ENCODE peak calls at places on chromosome 1, in four cellular contexts. One of them, this sample, is unnamed. For H3K27me3, the result is how much of the 10 kb centered on the place peaks cover.

GRCh38 chr1:38641661-38642060 is 217.9 kb downstream of the RRAGC start:
- DNase-seq in cardiac muscle cell: no peak
- DNase-seq in right lobe of liver: no peak
- DNase-seq in PC-3: no peak
- DNase-seq in this sample: no peak

GRCh38 chr1:54117815-54118563 is 34.8 kb downstream of the CDCP2 start:
- DNase-seq in cardiac muscle cell: no peak
- DNase-seq in right lobe of liver: no peak
- DNase-seq in PC-3: peak
- DNase-seq in this sample: no peak

GRCh38 chr1:109723351-109723750 is 11.3 kb downstream of the GSTM5 start:
- DNase-seq in cardiac muscle cell: peak
- DNase-seq in right lobe of liver: no peak
- DNase-seq in PC-3: no peak
- DNase-seq in this sample: no peak

GRCh38 chr1:56446531-56447098 is 132.7 kb downstream of the PLPP3 start:
- DNase-seq in right lobe of liver: peak
- DNase-seq in PC-3: peak
- DNase-seq in cardiac muscle cell: peak
- DNase-seq in this sample: no peak

GRCh38 chr1:235102993-235103411 is 25.6 kb downstream of the TOMM20 start:
- DNase-seq in right lobe of liver: no peak
- DNase-seq in cardiac muscle cell: no peak
- DNase-seq in PC-3: no peak
- DNase-seq in this sample: peak

GRCh38 chr1:40067023-40067422 is 26.5 kb downstream of the CAP1 start:
- DNase-seq in right lobe of liver: no peak
- DNase-seq in PC-3: peak
- DNase-seq in cardiac muscle cell: peak
- DNase-seq in this sample: no peak

GRCh38 chr1:109923131-109923945 is 12.7 kb downstream of the CSF1 start:
- DNase-seq in right lobe of liver: no peak
- DNase-seq in cardiac muscle cell: no peak
- DNase-seq in PC-3: no peak
- DNase-seq in this sample: no peak

GRCh38 chr1:7007902-7008301 is 222.6 kb downstream of the CAMTA1 start:
- DNase-seq in right lobe of liver: no peak
- DNase-seq in cardiac muscle cell: no peak
- DNase-seq in PC-3: no peak
- DNase-seq in this sample: no peak

GRCh38 chr1:217525773-217526490 is 105.0 kb downstream of the GPATCH2 start:
- DNase-seq in cardiac muscle cell: peak
- DNase-seq in PC-3: peak
- DNase-seq in right lobe of liver: no peak
- DNase-seq in this sample: no peak

GRCh38 chr1:41884256-41885240 is 34.2 kb downstream of the HIVEP3 start:
- DNase-seq in right lobe of liver: no peak
- DNase-seq in cardiac muscle cell: no peak
- DNase-seq in PC-3: no peak
- DNase-seq in this sample: no peak

GRCh38 chr1:214224605-214225354 is 56.2 kb upstream of the SMYD2 start:
- DNase-seq in PC-3: no peak
- DNase-seq in right lobe of liver: no peak
- DNase-seq in cardiac muscle cell: peak
- DNase-seq in this sample: no peak

GRCh38 chr1:171243878-171244277 is 4.4 kb upstream of the FMO1 start:
- DNase-seq in cardiac muscle cell: no peak
- DNase-seq in right lobe of liver: no peak
- DNase-seq in PC-3: no peak
- DNase-seq in this sample: no peak

GRCh38 chr1:235806128-235806527 is 60.6 kb downstream of the LYST start:
- DNase-seq in cardiac muscle cell: no peak
- DNase-seq in PC-3: no peak
- DNase-seq in right lobe of liver: no peak
- DNase-seq in this sample: no peak

GRCh38 chr1:173536254-173536653 is 59.1 kb downstream of the PRDX6 start:
- DNase-seq in PC-3: no peak
- DNase-seq in cardiac muscle cell: no peak
- DNase-seq in right lobe of liver: no peak
- DNase-seq in this sample: no peak

GRCh38 chr1:217647791-217648190 is 16.6 kb downstream of the SPATA17 start:
- DNase-seq in cardiac muscle cell: peak
- DNase-seq in right lobe of liver: no peak
- DNase-seq in PC-3: peak
- DNase-seq in this sample: no peak

GRCh38 chr1:178501705-178502329 is 5.1 kb upstream of the CLEC20A start:
- DNase-seq in right lobe of liver: peak
- DNase-seq in PC-3: peak
- DNase-seq in cardiac muscle cell: peak
- DNase-seq in this sample: no peak

GRCh38 chr1:185045793-185046441 is 559 bp downstream of the RNF2 start:
- DNase-seq in cardiac muscle cell: peak
- DNase-seq in PC-3: no peak
- DNase-seq in right lobe of liver: no peak
- DNase-seq in this sample: peak

GRCh38 chr1:53160924-53161378 is 18.5 kb upstream of the SLC1A7 start:
- DNase-seq in PC-3: no peak
- DNase-seq in cardiac muscle cell: no peak
- DNase-seq in right lobe of liver: peak
- DNase-seq in this sample: no peak

GRCh38 chr1:76012341-76013208 is 62.0 kb upstream of the ST6GALNAC3 start:
- DNase-seq in right lobe of liver: no peak
- DNase-seq in cardiac muscle cell: no peak
- DNase-seq in PC-3: no peak
- DNase-seq in this sample: no peak

GRCh38 chr1:167650266-167651160 is 20.5 kb downstream of the RCSD1 start:
- DNase-seq in cardiac muscle cell: no peak
- DNase-seq in right lobe of liver: no peak
- DNase-seq in PC-3: no peak
- DNase-seq in this sample: no peak

GRCh38 chr1:234755449-234755863 is 145.5 kb upstream of the IRF2BP2 start:
- DNase-seq in cardiac muscle cell: peak
- DNase-seq in right lobe of liver: peak
- DNase-seq in PC-3: no peak
- DNase-seq in this sample: peak

GRCh38 chr1:203306089-203306969 is 1.0 kb downstream of the BTG2 start:
- DNase-seq in PC-3: peak
- DNase-seq in cardiac muscle cell: peak
- DNase-seq in right lobe of liver: peak
- DNase-seq in this sample: peak

GRCh38 chr1:30506785-30507312 is 216.5 kb downstream of the MATN1 start:
- DNase-seq in PC-3: no peak
- DNase-seq in right lobe of liver: no peak
- DNase-seq in cardiac muscle cell: no peak
- DNase-seq in this sample: no peak

GRCh38 chr1:55305735-55306134 is 90.6 kb upstream of the USP24 start:
- DNase-seq in right lobe of liver: no peak
- DNase-seq in PC-3: no peak
- DNase-seq in cardiac muscle cell: no peak
- DNase-seq in this sample: no peak

GRCh38 chr1:167090289-167090942 is at the start of gene GPA33:
- DNase-seq in right lobe of liver: no peak
- DNase-seq in PC-3: no peak
- DNase-seq in cardiac muscle cell: no peak
- DNase-seq in this sample: no peak

DNA sequence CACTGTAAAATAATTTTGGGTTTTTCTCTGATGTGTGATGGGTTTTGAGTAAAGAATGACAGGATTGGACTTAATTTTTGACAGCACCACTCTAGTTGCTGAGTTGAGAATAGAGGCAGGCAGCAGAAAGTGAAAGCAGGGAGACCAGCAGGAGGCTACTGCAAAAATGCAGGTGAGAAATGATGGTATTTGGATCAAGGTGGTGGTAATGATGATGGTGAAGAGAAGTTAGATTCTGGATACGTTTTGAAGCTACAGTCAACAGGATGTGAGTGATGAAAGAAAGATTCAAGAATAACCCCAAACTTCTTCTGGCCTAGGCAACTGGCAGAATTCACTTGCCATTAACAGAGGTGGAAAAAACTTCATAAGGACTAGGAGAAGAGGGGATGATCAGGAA is 14.8 kb upstream of the AK5 start:
- DNase-seq in right lobe of liver: no peak
- DNase-seq in PC-3: no peak
- DNase-seq in cardiac muscle cell: no peak
- DNase-seq in this sample: no peak
- H3K27me3 ChIP-seq in right lobe of liver: under half
- H3K27me3 ChIP-seq in PC-3: under half
- H3K27me3 ChIP-seq in cardiac muscle cell: under half
- H3K27me3 ChIP-seq in this sample: under half

GRCh38 chr1:85488126-85488525 is 23.2 kb upstream of the DDAH1 start:
- DNase-seq in right lobe of liver: no peak
- DNase-seq in cardiac muscle cell: no peak
- DNase-seq in PC-3: no peak
- DNase-seq in this sample: no peak

GRCh38 chr1:85480566-85480965 is 15.6 kb upstream of the DDAH1 start:
- DNase-seq in PC-3: no peak
- DNase-seq in cardiac muscle cell: no peak
- DNase-seq in right lobe of liver: no peak
- DNase-seq in this sample: no peak

GRCh38 chr1:85484716-85485115 is 19.8 kb upstream of the DDAH1 start:
- DNase-seq in cardiac muscle cell: no peak
- DNase-seq in PC-3: peak
- DNase-seq in right lobe of liver: no peak
- DNase-seq in this sample: no peak

GRCh38 chr1:85481688-85482087 is 16.7 kb upstream of the DDAH1 start:
- DNase-seq in PC-3: peak
- DNase-seq in right lobe of liver: no peak
- DNase-seq in cardiac muscle cell: no peak
- DNase-seq in this sample: no peak

DNA sequence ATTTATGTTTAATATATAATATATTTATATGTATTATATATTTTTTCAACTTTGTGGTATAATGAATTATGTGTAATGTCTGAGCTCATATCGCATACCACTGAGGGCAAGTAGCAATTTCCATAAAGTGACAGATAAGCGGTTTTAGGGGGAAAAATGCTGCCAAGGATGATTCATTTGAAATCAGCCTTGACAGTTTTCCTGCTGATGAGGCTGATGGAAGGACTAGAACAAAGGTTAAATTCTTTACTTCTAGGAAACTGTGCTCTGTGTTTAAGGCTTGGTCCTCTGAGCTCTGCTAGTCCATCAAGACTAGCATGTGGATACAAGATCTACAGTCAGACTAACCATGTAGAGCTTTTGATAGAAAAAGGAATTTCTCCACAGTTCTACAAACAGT is 19.3 kb upstream of the DDAH1 start:
- DNase-seq in cardiac muscle cell: peak
- DNase-seq in right lobe of liver: no peak
- DNase-seq in PC-3: peak
- DNase-seq in this sample: no peak
- H3K4me3 ChIP-seq in cardiac muscle cell: no peak
- H3K4me3 ChIP-seq in right lobe of liver: no peak
- H3K4me3 ChIP-seq in PC-3: no peak
- H3K4me3 ChIP-seq in this sample: no peak

GRCh38 chr1:25130895-25131294 is 101.4 kb downstream of the SYF2 start:
- DNase-seq in PC-3: no peak
- DNase-seq in right lobe of liver: no peak
- DNase-seq in cardiac muscle cell: no peak
- DNase-seq in this sample: no peak
- H3K27me3 ChIP-seq in PC-3: under half
- H3K27me3 ChIP-seq in right lobe of liver: under half
- H3K27me3 ChIP-seq in cardiac muscle cell: under half
- H3K27me3 ChIP-seq in this sample: under half

GRCh38 chr1:156490401-156491032 is 10.1 kb downstream of the MEF2D start:
- DNase-seq in PC-3: no peak
- DNase-seq in right lobe of liver: no peak
- DNase-seq in cardiac muscle cell: no peak
- DNase-seq in this sample: no peak
- H3K4me3 ChIP-seq in PC-3: no peak
- H3K4me3 ChIP-seq in right lobe of liver: no peak
- H3K4me3 ChIP-seq in cardiac muscle cell: peak
- H3K4me3 ChIP-seq in this sample: no peak

This sample was measured in dorsolateral prefrontal cortex.